ENCODE peak calls at places on chromosomes 7 and 10, in eight cellular contexts. N is right lobe of liver; C is HT-29; V is stimulated activated naive B cell treated with anti-CD40 and anti-IgM and Interleukin-4, amounts not matched to agents 10 μg/mL and 1 μg/mL and 100 μg/mL, for 72 hours; J is AG09319; U is ovary; R is fibroblast of pulmonary artery; B is activated CD4-positive, alpha-beta T cell treated with anti-CD3 and anti-CD28 coated beads for 24 hours. H is an unnamed sample.

GRCh38 chr10:71083457-71083975 is 128.9 kb upstream of the UNC5B start:
- DNase-seq in V (no peak), R (no peak), C (no peak), B (no peak), U (no peak), N (no peak), J (no peak), H (no peak)

GRCh38 chr10:3395487-3395886 is 222.9 kb upstream of the PITRM1 start:
- DNase-seq in R (no peak), U (no peak), V (peak), C (no peak), N (no peak), B (no peak), J (no peak), H (no peak)

GRCh38 chr10:132149917-132150316 is 36.8 kb upstream of the DPYSL4 start:
- DNase-seq in U (peak), J (no peak), B (no peak), V (no peak), N (peak), C (no peak), R (no peak), H (no peak)

GRCh38 chr7:148838905-148839304 is 45.2 kb downstream of the EZH2 start:
- DNase-seq in V (no peak), R (no peak), C (no peak), J (no peak), B (no peak), N (no peak), U (no peak), H (no peak)

GRCh38 chr10:46537309-46537708 is 19.1 kb downstream of the GPRIN2 start:
- DNase-seq in C (no peak), J (no peak), R (no peak), V (no peak), U (no peak), N (no peak), B (no peak), H (no peak)

GRCh38 chr7:423312-424260 is 96.1 kb downstream of the PDGFA start:
- DNase-seq in U (no peak), B (no peak), J (no peak), R (no peak), V (no peak), N (peak), C (no peak), H (no peak)

GRCh38 chr10:132376394-132376851 is 20.6 kb upstream of the PWWP2B start:
- DNase-seq in J (no peak), V (no peak), C (no peak), B (no peak), U (peak), R (no peak), N (no peak), H (no peak)

GRCh38 chr7:139854803-139855497 is 25.9 kb downstream of the TBXAS1 start:
- DNase-seq in V (no peak), J (no peak), R (no peak), B (no peak), U (no peak), N (no peak), C (no peak), H (no peak)

GRCh38 chr10:46546591-46547330 is 9.7 kb downstream of the GPRIN2 start:
- DNase-seq in U (peak), R (no peak), B (no peak), N (peak), C (no peak), V (no peak), J (no peak), H (no peak)

GRCh38 chr7:41624818-41625217 is 78.1 kb downstream of the INHBA start:
- DNase-seq in N (no peak), B (no peak), C (no peak), J (no peak), V (no peak), R (peak), U (no peak), H (peak)

GRCh38 chr10:86188326-86188725 is 178.3 kb downstream of the GRID1 start:
- DNase-seq in C (no peak), N (no peak), R (no peak), U (no peak), V (no peak), J (no peak), B (no peak), H (no peak)

GRCh38 chr10:31041011-31041410 is 9.3 kb upstream of the ZNF438 start:
- DNase-seq in U (no peak), B (no peak), R (no peak), V (no peak), J (no peak), N (no peak), C (no peak), H (no peak)

GRCh38 chr7:78254397-78255055 is 456.0 kb downstream of the PHTF2 start:
- DNase-seq in U (no peak), N (no peak), R (no peak), C (no peak), V (no peak), J (no peak), B (no peak), H (no peak)

GRCh38 chr7:46291601-46292150 is 370.6 kb upstream of the IGFBP3 start:
- DNase-seq in U (no peak), B (no peak), C (no peak), V (no peak), N (no peak), R (peak), J (no peak), H (no peak)

GRCh38 chr7:113912881-113913280 is 5.9 kb downstream of the PPP1R3A start:
- DNase-seq in V (no peak), R (no peak), J (no peak), U (no peak), C (no peak), B (no peak), N (no peak), H (no peak)

GRCh38 chr10:47374611-47375536 is 9.2 kb downstream of the ZNF488 start:
- DNase-seq in C (no peak), V (no peak), U (no peak), B (no peak), J (peak), N (no peak), R (peak), H (no peak)

GRCh38 chr10:132495231-132495630 is 42.4 kb upstream of the INPP5A start:
- DNase-seq in C (no peak), U (no peak), R (no peak), B (no peak), J (no peak), N (no peak), V (no peak), H (no peak)

GRCh38 chr10:100470367-100470766 is 7.6 kb downstream of the WNT8B start:
- DNase-seq in R (peak), U (no peak), C (no peak), J (no peak), V (no peak), B (no peak), N (no peak), H (no peak)

GRCh38 chr10:80468002-80468401 is 13.9 kb downstream of the TSPAN14 start:
- DNase-seq in J (no peak), N (peak), U (peak), B (no peak), C (no peak), V (no peak), R (peak), H (no peak)

GRCh38 chr10:5071411-5072198 is 22.6 kb upstream of the AKR1C3 start:
- DNase-seq in N (no peak), U (peak), J (peak), R (peak), B (no peak), V (no peak), C (peak), H (peak)

GRCh38 chr10:6399241-6399701 is 180.8 kb downstream of the PRKCQ start:
- DNase-seq in B (no peak), N (no peak), U (no peak), V (no peak), J (no peak), C (no peak), R (no peak), H (peak)

GRCh38 chr7:140404565-140405080 is 765 bp downstream of the RAB19 start:
- DNase-seq in N (no peak), B (no peak), V (no peak), J (peak), U (no peak), R (no peak), C (peak), H (no peak)

GRCh38 chr7:77479536-77480088 is 57.5 kb upstream of the PTPN12 start:
- DNase-seq in J (no peak), N (no peak), V (no peak), U (no peak), B (no peak), R (peak), C (peak), H (no peak)

GRCh38 chr10:97314677-97315076 is 4.4 kb upstream of the FRAT1 start:
- DNase-seq in U (no peak), N (no peak), C (no peak), B (no peak), V (no peak), R (no peak), J (no peak), H (no peak)

GRCh38 chr7:36925207-36925606 is 200.9 kb upstream of the AOAH start:
- DNase-seq in N (no peak), R (no peak), J (no peak), B (no peak), C (no peak), U (no peak), V (no peak), H (no peak)

GRCh38 chr10:110496553-110497437 is 912 bp upstream of the DUSP5 start:
- DNase-seq in R (peak), U (no peak), C (no peak), B (no peak), J (no peak), N (no peak), V (no peak), H (no peak)

GRCh38 chr7:120877706-120878105 is 19.8 kb upstream of the TSPAN12 start:
- DNase-seq in B (no peak), V (no peak), R (no peak), C (no peak), N (no peak), U (no peak), J (no peak), H (no peak)

GRCh38 chr7:75967573-75967997 is 26.8 kb downstream of the TMEM120A start:
- DNase-seq in C (no peak), V (no peak), R (no peak), B (no peak), J (no peak), U (peak), N (no peak), H (no peak)

GRCh38 chr10:28111712-28112111 is 112.8 kb upstream of the ODAD2 start:
- DNase-seq in V (no peak), U (no peak), R (peak), J (no peak), B (no peak), C (no peak), N (no peak), H (no peak)